ENCODE peak calls at places on chromosomes 1 and 21, in six cellular contexts. O, Z, W, I, A and T are unnamed samples.

GRCh38 chr1:152806576-152806975 is at the start of gene LCE1C:
- DNase-seq in O (no peak), Z (no peak), W (no peak), I (no peak), A (no peak), T (no peak)

GRCh38 chr1:91282695-91283420 is 121.8 kb downstream of the HFM1 start:
- DNase-seq in O (peak; percentile 79), Z (peak; percentile 71), W (peak; percentile 82), I (peak; percentile 65), A (peak; percentile 77), T (peak; percentile 83)

GRCh38 chr1:224615861-224616760 is at the start of gene CNIH3:
- DNase-seq in O (peak; percentile 63), Z (no peak), W (peak; percentile 75), I (no peak), A (peak; percentile 60), T (peak; percentile 91)

GRCh38 chr1:36400825-36401601 is 3.3 kb upstream of the LSM10 start:
- DNase-seq in O (peak; percentile 98), Z (peak; percentile 95), W (no peak), I (peak; percentile 92), A (peak; percentile 97), T (peak; percentile 91)

GRCh38 chr1:221708076-221708571 is 33.8 kb downstream of the DUSP10 start:
- DNase-seq in O (peak; percentile 33), Z (no peak), W (no peak), I (no peak), A (no peak), T (no peak)

GRCh38 chr1:155309423-155310021 is 856 bp downstream of the FDPS start:
- DNase-seq in O (peak; percentile 31), Z (no peak), W (peak; percentile 46), I (peak; percentile 18), A (peak; percentile 56), T (peak; percentile 43)

GRCh38 chr1:67608661-67609571 is 76.1 kb upstream of the GADD45A start:
- DNase-seq in O (no peak), Z (no peak), W (no peak), I (no peak), A (no peak), T (no peak)

GRCh38 chr1:116911166-116911553 is 1.4 kb downstream of the PTGFRN start:
- DNase-seq in O (no peak), Z (no peak), W (no peak), I (no peak), A (no peak), T (peak; percentile 26)

GRCh38 chr1:8026976-8027747 is 1.1 kb upstream of the ERRFI1 start:
- DNase-seq in O (peak; percentile 31), Z (no peak), W (peak; percentile 57), I (no peak), A (peak; percentile 83), T (peak; percentile 48)

GRCh38 chr1:229271448-229272120 is 673 bp downstream of the RAB4A start:
- DNase-seq in O (peak; percentile 69), Z (no peak), W (peak; percentile 44), I (peak; percentile 68), A (peak; percentile 59), T (peak; percentile 63)

GRCh38 chr1:15620155-15620545 is 2.9 kb downstream of the DDI2 start:
- DNase-seq in O (peak; percentile 68), Z (no peak), W (peak; percentile 84), I (no peak), A (no peak), T (no peak)

GRCh38 chr1:77280962-77281361 is 857 bp upstream of the AK5 start:
- DNase-seq in O (peak; percentile 5), Z (no peak), W (no peak), I (no peak), A (no peak), T (no peak)

GRCh38 chr1:25431495-25432363 is 1.0 kb downstream of the MACO1 start:
- DNase-seq in O (peak; percentile 28), Z (no peak), W (peak; percentile 19), I (no peak), A (no peak), T (peak; percentile 10)

GRCh38 chr21:46226920-46227599 is 1.5 kb downstream of the LSS start:
- DNase-seq in O (peak; percentile 59), Z (no peak), W (no peak), I (peak; percentile 47), A (peak; percentile 36), T (no peak)

GRCh38 chr1:61435226-61435625 is 289.7 kb downstream of the TM2D1 start:
- DNase-seq in O (no peak), Z (no peak), W (no peak), I (no peak), A (no peak), T (no peak)

GRCh38 chr1:29383972-29384371 is 147.7 kb downstream of the PTPRU start:
- DNase-seq in O (peak; percentile 61), Z (no peak), W (peak; percentile 27), I (no peak), A (no peak), T (no peak)

GRCh38 chr1:157377216-157377821 is 175.0 kb downstream of the FCRL5 start:
- DNase-seq in O (peak; percentile 63), Z (peak; percentile 28), W (peak; percentile 74), I (peak; percentile 59), A (peak; percentile 67), T (peak; percentile 72)

GRCh38 chr1:94863919-94864318 is 43.8 kb downstream of the SLC44A3 start:
- DNase-seq in O (peak; percentile 96), Z (peak; percentile 78), W (peak; percentile 89), I (no peak), A (peak; percentile 82), T (no peak)

GRCh38 chr1:60916926-60917325 is 165.4 kb upstream of the NFIA start:
- DNase-seq in O (no peak), Z (no peak), W (no peak), I (no peak), A (no peak), T (peak; percentile 85)

GRCh38 chr1:229552732-229553131 is 5.8 kb downstream of the ABCB10 start:
- DNase-seq in O (no peak), Z (no peak), W (no peak), I (no peak), A (no peak), T (no peak)

GRCh38 chr1:105608713-105609112 is 1447.8 kb upstream of the PRMT6 start:
- DNase-seq in O (peak; percentile 53), Z (no peak), W (peak; percentile 41), I (peak; percentile 26), A (peak; percentile 13), T (no peak)

GRCh38 chr1:113126207-113126606 is 53.2 kb downstream of the LRIG2 start:
- DNase-seq in O (no peak), Z (no peak), W (no peak), I (no peak), A (no peak), T (no peak)

GRCh38 chr1:7521803-7522202 is 249.3 kb upstream of the VAMP3 start:
- DNase-seq in O (no peak), Z (no peak), W (no peak), I (no peak), A (no peak), T (no peak)

GRCh38 chr21:31052489-31053142 is 14.3 kb upstream of the KRTAP19-8 start:
- DNase-seq in O (no peak), Z (no peak), W (no peak), I (no peak), A (no peak), T (no peak)

GRCh38 chr1:71093938-71094337 is 13.1 kb upstream of the ZRANB2 start:
- DNase-seq in O (peak; percentile 53), Z (no peak), W (peak; percentile 53), I (no peak), A (no peak), T (no peak)

GRCh38 chr1:145918992-145919939 is 749 bp upstream of the PEX11B start:
- DNase-seq in O (peak; percentile 74), Z (peak; percentile 29), W (peak; percentile 82), I (peak; percentile 78), A (peak; percentile 65), T (peak; percentile 62)

GRCh38 chr1:48066951-48067350 is 69.8 kb upstream of the TRABD2B start:
- DNase-seq in O (no peak), Z (no peak), W (no peak), I (no peak), A (no peak), T (no peak)

DNA sequence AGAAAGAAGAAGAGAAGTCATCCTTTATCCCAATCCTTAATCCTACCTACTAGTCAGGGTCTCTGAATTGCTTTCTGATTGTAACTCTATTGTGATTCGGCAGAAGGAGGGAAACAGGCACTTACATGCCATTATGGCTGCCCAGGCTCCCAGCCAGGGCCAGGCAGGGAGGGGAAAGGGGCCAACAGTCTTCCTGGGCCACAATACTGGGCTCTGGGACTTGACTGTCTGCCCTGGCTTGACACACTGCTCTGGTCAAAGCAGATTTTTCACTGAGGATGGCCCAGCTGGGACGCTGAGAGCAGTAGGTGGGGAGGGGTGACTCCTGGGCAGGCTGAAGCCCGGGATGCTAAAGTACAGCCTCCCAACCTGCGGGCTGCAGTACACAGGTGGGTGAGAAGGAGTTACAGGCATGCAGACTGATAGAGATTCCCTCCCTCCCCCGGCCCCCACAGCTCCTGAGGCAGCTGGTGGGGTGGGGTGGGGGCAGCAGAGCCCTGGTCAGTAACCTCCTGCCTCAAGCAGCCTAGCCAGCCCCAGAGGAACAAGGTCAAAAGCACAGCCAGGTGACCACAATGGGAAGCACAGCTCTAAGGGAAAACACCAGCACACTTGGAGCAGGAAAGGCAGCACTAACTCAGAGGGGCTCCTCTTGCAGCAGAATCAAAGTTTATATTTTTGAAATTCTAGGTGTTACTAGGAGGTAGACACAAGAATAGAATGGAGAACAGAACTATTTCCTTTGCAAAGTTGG is 25.3 kb downstream of the KCND3 start:
- DNase-seq in O (no peak), Z (no peak), W (no peak), I (no peak), A (no peak), T (peak; percentile 55)
- TF ChIP-seq EZH2phosphoT487 in O (no peak), Z (no peak), W (no peak), I (no peak), A (no peak), T (no peak)

DNA sequence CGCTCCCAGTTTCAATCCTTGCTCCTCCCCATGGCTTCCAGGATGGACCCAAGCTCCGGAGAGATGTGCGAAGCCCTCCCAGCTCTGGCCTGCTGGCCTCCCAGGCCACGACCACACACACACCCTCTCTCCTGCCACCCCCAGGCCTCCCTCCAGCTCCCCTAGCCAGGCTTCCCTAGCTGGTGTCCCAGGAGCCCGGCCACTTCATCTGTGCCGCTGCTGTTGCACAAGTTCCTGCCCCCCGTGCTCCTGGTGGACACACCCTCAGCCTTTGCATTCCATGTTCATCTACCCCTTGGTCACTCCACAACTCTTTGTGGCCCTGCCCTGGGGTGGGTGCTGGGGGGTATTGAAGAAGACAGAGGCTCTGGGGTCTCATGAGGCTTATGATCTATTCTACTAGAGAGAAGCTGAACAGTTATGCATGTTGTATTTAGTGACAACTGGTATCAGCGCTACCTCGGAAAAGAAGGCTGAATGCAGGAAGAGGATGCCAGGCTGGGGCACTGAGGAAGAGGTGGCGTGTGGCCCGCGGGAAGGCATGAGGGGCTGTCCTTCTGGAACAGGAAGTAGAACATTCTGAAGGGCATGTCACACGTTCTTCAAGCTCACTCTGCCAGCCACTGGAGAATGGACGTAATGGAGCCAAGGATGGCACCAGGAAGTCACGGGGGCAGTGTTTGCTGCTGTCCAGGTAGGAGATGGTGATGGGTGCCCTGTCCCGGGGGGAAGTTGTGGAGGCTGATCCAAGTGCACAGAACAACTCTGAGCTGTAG is 172.4 kb downstream of the PSMG1 start:
- DNase-seq in O (no peak), Z (no peak), W (no peak), I (no peak), A (no peak), T (no peak)
- TF ChIP-seq EZH2 in O (no peak), Z (no peak), W (no peak), I (no peak), A (no peak), T (no peak)

GRCh38 chr1:83670891-83671565 is 327.9 kb downstream of the TTLL7 start:
- DNase-seq in O (no peak), Z (no peak), W (no peak), I (no peak), A (no peak), T (no peak)
- H3K9me3 ChIP-seq in O (no peaks in the 10 kb centered on the region), Z (no peaks in the 10 kb centered on the region), W (no peaks in the 10 kb centered on the region), I (no peaks in the 10 kb centered on the region), A (no peaks in the 10 kb centered on the region), T (no peaks in the 10 kb centered on the region)

GRCh38 chr1:115811140-115811828 is 29.6 kb downstream of the NHLH2 start:
- DNase-seq in O (no peak), Z (no peak), W (peak; percentile 29), I (no peak), A (peak; percentile 54), T (no peak)
- TF ChIP-seq EZH2phosphoT487 in O (no peak), Z (no peak), W (no peak), I (no peak), A (no peak), T (no peak)